ENCODE peak calls at places on chromosomes 11 and 22, in six cellular contexts. K is IMR-90, C is mesenchymal stem cell, W is H9, L is H1, E is trophoblast cell. R is an unnamed sample.
A peak's percentile ranks its signal among the peaks of the same experiment; 100 is the strongest.

GRCh38 chr11:28962492-28962891 is 854.3 kb downstream of the METTL15 start:
- DNase-seq in K (no peak), W (no peak), E (peak; percentile 40), C (no peak), L (no peak), R (no peak)

GRCh38 chr11:85263328-85263727 is 363.8 kb downstream of the DLG2 start:
- DNase-seq in C (no peak), K (no peak), E (no peak), W (no peak), L (no peak), R (no peak)

GRCh38 chr11:117064275-117064674 is 34.0 kb downstream of the SIK3 start:
- DNase-seq in C (peak; percentile 62), E (peak; percentile 82), W (no peak), L (no peak), K (peak; percentile 68), R (no peak)

GRCh38 chr11:132008872-132009271 is 638.5 kb downstream of the NTM start:
- DNase-seq in W (no peak), K (no peak), C (no peak), L (no peak), E (no peak), R (peak; percentile 18)

GRCh38 chr11:94511932-94512781 is at the start of gene C11orf97:
- DNase-seq in K (peak; percentile 30), W (peak; percentile 86), E (peak; percentile 68), C (peak; percentile 59), L (peak; percentile 88), R (peak; percentile 54)

GRCh38 chr11:72820439-72821139 is 6.4 kb downstream of the ATG16L2 start:
- DNase-seq in E (peak; percentile 42), L (no peak), C (no peak), W (no peak), K (no peak), R (no peak)

GRCh38 chr11:76824083-76824939 is 36.4 kb upstream of the ACER3 start:
- DNase-seq in W (no peak), C (peak; percentile 66), L (no peak), E (peak; percentile 34), K (peak; percentile 54), R (no peak)

GRCh38 chr11:75434051-75434450 is 1.0 kb upstream of the KLHL35 start:
- DNase-seq in L (no peak), W (no peak), K (no peak), C (no peak), E (no peak), R (no peak)

GRCh38 chr11:97454988-97455387 is 1065.2 kb downstream of the JRKL start:
- DNase-seq in W (no peak), C (no peak), E (peak; percentile 32), K (no peak), L (no peak), R (no peak)

GRCh38 chr11:125916683-125917337 is 12.5 kb downstream of the DDX25 start:
- DNase-seq in C (no peak), W (no peak), L (no peak), K (no peak), E (no peak), R (no peak)

GRCh38 chr22:35749808-35750207 is 32.1 kb downstream of the APOL5 start:
- DNase-seq in E (no peak), K (no peak), L (no peak), W (no peak), C (peak; percentile 41), R (no peak)

GRCh38 chr22:37204045-37204655 is 8.1 kb downstream of the SSTR3 start:
- DNase-seq in E (no peak), K (no peak), W (no peak), C (no peak), L (no peak), R (no peak)

GRCh38 chr22:37906364-37907008 is 389 bp downstream of the MICALL1 start:
- DNase-seq in L (peak; percentile 61), K (no peak), W (no peak), C (peak; percentile 15), E (no peak), R (no peak)

GRCh38 chr11:63850946-63851345 is 12.0 kb downstream of the MARK2 start:
- DNase-seq in W (no peak), K (no peak), L (no peak), C (no peak), E (no peak), R (no peak)

GRCh38 chr11:26297179-26297970 is 34.6 kb upstream of the ANO3 start:
- DNase-seq in L (no peak), E (peak; percentile 79), C (peak; percentile 78), K (peak; percentile 75), W (no peak), R (peak; percentile 45)

GRCh38 chr11:112795896-112796686 is 165.1 kb upstream of the NCAM1 start:
- DNase-seq in C (no peak), W (no peak), L (no peak), K (no peak), E (no peak), R (no peak)

GRCh38 chr11:131888230-131888826 is 517.9 kb downstream of the NTM start:
- DNase-seq in K (peak; percentile 96), W (no peak), C (peak; percentile 92), L (no peak), E (peak; percentile 7), R (no peak)

GRCh38 chr11:118488480-118489109 is 38.7 kb upstream of the TTC36 start:
- DNase-seq in E (peak; percentile 82), W (peak; percentile 74), K (peak; percentile 83), L (peak; percentile 82), C (peak; percentile 82), R (peak; percentile 62)

GRCh38 chr11:2679011-2679676 is 20.6 kb downstream of the KCNQ1OT1 start:
- DNase-seq in K (no peak), E (no peak), W (no peak), L (no peak), C (no peak), R (no peak)

GRCh38 chr11:93131709-93132108 is 66.1 kb downstream of the SLC36A4 start:
- DNase-seq in E (no peak), W (no peak), K (no peak), L (no peak), C (no peak), R (no peak)

GRCh38 chr22:41782751-41783150 is 17.7 kb upstream of the CCDC134 start:
- DNase-seq in E (no peak), L (no peak), W (no peak), C (no peak), K (no peak), R (no peak)

DNA sequence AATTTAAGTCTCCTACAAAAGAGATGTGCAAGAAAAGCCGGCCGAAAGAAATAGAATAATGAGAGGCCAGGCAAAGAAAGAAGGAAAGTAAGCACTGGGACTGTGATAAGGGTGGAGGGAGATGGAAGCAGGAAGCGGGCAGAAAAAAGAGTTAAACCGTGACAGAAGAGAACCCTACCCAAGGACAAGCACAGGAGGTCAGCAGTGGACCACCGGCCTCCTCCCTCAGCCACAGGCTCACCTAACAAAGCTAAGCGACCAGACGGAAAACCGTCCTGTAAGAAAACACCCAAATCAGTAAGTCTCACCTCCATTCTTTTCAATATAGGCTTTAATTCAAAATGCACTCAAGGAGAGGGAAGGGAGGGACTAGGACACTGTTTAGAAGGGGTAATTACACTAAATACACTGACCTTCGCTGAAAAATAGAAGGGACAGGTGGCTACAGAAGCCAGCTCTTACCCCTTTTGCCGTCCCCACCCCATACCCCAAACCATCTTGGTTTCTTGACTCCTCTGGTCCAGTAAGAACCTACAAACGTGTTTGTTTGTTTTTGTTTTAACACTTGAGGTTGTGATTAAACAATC is 1.9 kb downstream of the FAM181B start:
- DNase-seq in W (no peak), E (no peak), C (no peak), L (no peak), K (no peak), R (no peak)
- H3K27ac ChIP-seq in W (no peak overlapping the region), E (no peak overlapping the region), C (no peak overlapping the region), L (no peak overlapping the region), K (no peak overlapping the region), R (no peak overlapping the region)

GRCh38 chr22:23249506-23250423 is 69.5 kb downstream of the BCR start:
- DNase-seq in E (peak; percentile 12), W (no peak), C (no peak), L (no peak), K (no peak), R (no peak)

GRCh38 chr22:23245799-23246136 is 65.5 kb downstream of the BCR start:
- DNase-seq in C (no peak), E (no peak), K (peak; percentile 21), L (no peak), W (no peak), R (no peak)

GRCh38 chr22:23250424-23251363 is 70.4 kb downstream of the BCR start:
- DNase-seq in L (no peak), C (no peak), E (no peak), K (no peak), W (no peak), R (no peak)

GRCh38 chr22:23246982-23247766 is 66.9 kb downstream of the BCR start:
- DNase-seq in E (no peak), L (no peak), K (no peak), C (no peak), W (no peak), R (no peak)

GRCh38 chr22:23248583-23248982 is 68.3 kb downstream of the BCR start:
- DNase-seq in E (no peak), C (no peak), W (peak; percentile 61), K (peak; percentile 63), L (no peak), R (no peak)
- H4K91ac ChIP-seq in E (no peak overlapping the region), C (no peak overlapping the region), W (no peak overlapping the region), K (no peak overlapping the region), L (no peak overlapping the region), R (no peak overlapping the region)

GRCh38 chr11:55497068-55497467 is 57.2 kb upstream of the OR4C15 start:
- DNase-seq in K (no peak), E (no peak), W (no peak), L (no peak), C (no peak), R (no peak)
- H3K9me3 ChIP-seq in K (peaks cover 21% of the 10 kb centered on the region), E (peaks cover 22% of the 10 kb centered on the region), W (peaks cover 79% of the 10 kb centered on the region), L (peaks cover 60% of the 10 kb centered on the region), C (peaks cover 26% of the 10 kb centered on the region), R (peaks cover 29% of the 10 kb centered on the region)

GRCh38 chr22:43992331-43992821 is 31.7 kb upstream of the PARVB start:
- DNase-seq in K (peak; percentile 78), L (no peak), C (no peak), W (no peak), E (no peak), R (no peak)
- H3K27ac ChIP-seq in K (no peak overlapping the region), L (no peak overlapping the region), C (no peak overlapping the region), W (no peak overlapping the region), E (no peak overlapping the region), R (no peak overlapping the region)

GRCh38 chr11:66344550-66345315 is at the start of gene BRMS1:
- DNase-seq in E (peak; percentile 98), C (peak; percentile 98), L (peak; percentile 98), K (peak; percentile 97), W (peak; percentile 96), R (peak; percentile 96)
- H4K91ac ChIP-seq in E (peak within 1 kb of the TSS; percentile 52), C (peak within 1 kb of the TSS; percentile 63), L (peak within 1 kb of the TSS; percentile 72), K (peak within 1 kb of the TSS; percentile 58), W (no peak within 1 kb of the TSS), R (no peak within 1 kb of the TSS)

GRCh38 chr22:48155446-48155845 is 1393.0 kb downstream of the TBC1D22A start:
- DNase-seq in K (no peak), L (no peak), E (no peak), W (no peak), C (no peak), R (no peak)

GRCh38 chr22:48154169-48154942 is 1391.9 kb downstream of the TBC1D22A start:
- DNase-seq in K (no peak), L (no peak), W (no peak), E (no peak), C (no peak), R (no peak)

GRCh38 chr22:48157676-48158075 is 1395.2 kb downstream of the TBC1D22A start:
- DNase-seq in C (no peak), K (no peak), L (no peak), W (no peak), E (no peak), R (no peak)

GRCh38 chr22:48154943-48155240 is 1392.4 kb downstream of the TBC1D22A start:
- DNase-seq in L (no peak), C (no peak), W (no peak), K (no peak), E (no peak), R (no peak)

GRCh38 chr22:48156603-48157355 is 1394.3 kb downstream of the TBC1D22A start:
- DNase-seq in K (no peak), W (no peak), E (no peak), L (no peak), C (no peak), R (no peak)
- H3K9me3 ChIP-seq in K (peaks cover 53% of the 10 kb centered on the region), W (no peaks in the 10 kb centered on the region), E (no peaks in the 10 kb centered on the region), L (no peaks in the 10 kb centered on the region), C (no peaks in the 10 kb centered on the region), R (no peaks in the 10 kb centered on the region)